ENCODE peak calls at places on chromosomes 7 and 10, in four cellular contexts. F, Q, V and O are unnamed samples.

GRCh38 chr10:95276367-95277200 is 14.2 kb downstream of the PDLIM1 start:
- DNase-seq in V (no peak), Q (no peak), F (no peak), O (no peak)

GRCh38 chr10:121753726-121754476 is 155.7 kb upstream of the FGFR2 start:
- DNase-seq in Q (peak; percentile 35), F (peak; percentile 9), V (no peak), O (no peak)

GRCh38 chr7:113267885-113268284 is 149.5 kb upstream of the SMIM30 start:
- DNase-seq in V (no peak), F (no peak), Q (no peak), O (no peak)

GRCh38 chr7:50304158-50304910 is at the start of gene IKZF1:
- DNase-seq in V (no peak), F (peak; percentile 69), Q (peak; percentile 13), O (peak; percentile 50)

GRCh38 chr7:105924950-105925349 is 38.1 kb upstream of the CDHR3 start:
- DNase-seq in V (no peak), F (no peak), Q (no peak), O (no peak)

GRCh38 chr10:52314822-52315552 is 906 bp downstream of the DKK1 start:
- DNase-seq in F (no peak), Q (peak; percentile 46), V (no peak), O (peak; percentile 21)

GRCh38 chr10:95792874-95793285 is 36.9 kb downstream of the ENTPD1 start:
- DNase-seq in F (no peak), V (no peak), Q (no peak), O (no peak)

GRCh38 chr10:16559236-16559773 is 37.6 kb upstream of the C1QL3 start:
- DNase-seq in V (no peak), F (no peak), Q (no peak), O (no peak)

GRCh38 chr7:155108144-155108901 is 38.2 kb downstream of the HTR5A start:
- DNase-seq in V (no peak), F (no peak), Q (no peak), O (no peak)

GRCh38 chr7:83588602-83589240 is 60.2 kb downstream of the SEMA3E start:
- DNase-seq in V (no peak), Q (no peak), F (no peak), O (no peak)

GRCh38 chr10:71244638-71245419 is 32.5 kb downstream of the UNC5B start:
- DNase-seq in V (no peak), F (no peak), Q (no peak), O (no peak)

GRCh38 chr10:71247804-71248203 is 35.4 kb downstream of the UNC5B start:
- DNase-seq in V (no peak), Q (no peak), F (no peak), O (no peak)

GRCh38 chr10:71245420-71246325 is 33.3 kb downstream of the UNC5B start:
- DNase-seq in V (no peak), Q (no peak), F (no peak), O (no peak)

GRCh38 chr10:71247306-71247705 is 34.9 kb downstream of the UNC5B start:
- DNase-seq in Q (no peak), F (no peak), V (no peak), O (no peak)

DNA sequence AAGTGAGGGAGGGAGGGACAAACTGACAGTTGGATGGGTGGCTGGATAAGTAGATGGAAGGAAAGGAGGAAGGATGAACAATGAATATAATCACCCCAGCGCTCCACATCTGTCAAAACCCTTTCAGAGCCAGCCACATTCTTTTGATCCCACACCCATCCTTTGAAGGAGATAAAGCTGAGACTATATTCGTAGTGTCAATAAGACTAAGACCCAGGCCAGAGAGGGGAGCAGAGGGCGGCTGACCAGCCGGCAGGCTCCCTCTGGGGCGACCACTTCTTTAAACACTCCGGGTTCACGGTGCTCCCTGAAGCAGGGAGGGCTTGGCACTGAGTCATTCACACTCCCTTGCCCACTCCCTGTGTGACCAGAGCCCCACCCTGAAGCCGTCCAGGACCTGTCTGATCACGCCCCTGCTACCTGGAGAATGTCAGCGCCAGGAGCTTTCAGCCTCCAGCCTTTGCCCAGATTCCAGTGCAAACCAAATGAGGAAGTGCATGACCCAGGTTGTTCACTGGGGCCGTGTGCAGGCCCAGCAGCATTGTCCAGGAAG is 34.3 kb downstream of the UNC5B start:
- DNase-seq in V (no peak), Q (no peak), F (peak; percentile 43), O (no peak)
- TF ChIP-seq ELF4 in V (no peak), Q (no peak), F (peak; percentile 18), O (no peak)

DNA sequence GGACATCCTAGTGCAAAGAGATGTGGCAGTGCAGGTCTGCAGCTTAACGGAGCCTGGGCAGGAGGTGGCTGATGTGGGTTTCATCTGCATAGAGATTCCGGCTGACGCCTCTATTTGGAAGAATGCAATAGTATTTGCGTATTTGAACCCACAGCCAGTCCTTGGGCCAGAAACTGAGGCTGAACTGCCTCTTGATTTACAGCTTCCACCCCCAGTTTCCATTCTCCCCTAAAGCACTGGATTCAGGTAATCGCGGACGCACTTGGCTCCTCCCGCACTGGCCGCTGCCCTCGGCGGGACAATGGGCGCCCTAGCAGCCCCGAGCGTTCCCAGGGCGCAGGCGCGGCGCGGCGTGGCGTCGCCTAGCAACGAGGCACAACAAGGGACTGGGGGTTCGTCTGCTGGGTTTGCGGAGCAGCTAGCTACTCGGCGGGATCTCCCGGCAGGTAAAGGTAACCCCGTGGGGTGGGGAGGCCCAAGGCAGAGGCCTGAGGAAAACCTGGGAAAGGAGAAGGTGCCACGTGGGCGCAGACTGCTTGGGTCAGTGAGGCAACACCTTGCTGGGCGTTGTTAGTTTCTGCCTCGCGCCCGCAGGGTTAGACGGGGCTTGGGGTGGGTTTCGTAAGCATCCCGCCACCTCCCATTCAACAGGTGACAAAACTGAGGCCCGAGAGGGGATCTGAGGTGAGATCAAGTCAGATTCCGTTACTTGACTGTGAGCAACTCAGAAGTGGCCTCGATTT is at the start of gene ARMC3:
- DNase-seq in V (peak; percentile 41), Q (peak; percentile 70), F (peak; percentile 61), O (peak; percentile 92)
- TF ChIP-seq ELF4 in V (no peak), Q (no peak), F (no peak), O (no peak)

GRCh38 chr10:101085846-101086245 is 24.1 kb downstream of the KAZALD1 start:
- DNase-seq in Q (no peak), F (no peak), V (no peak), O (no peak)

GRCh38 chr10:101076630-101077029 is 14.8 kb downstream of the KAZALD1 start:
- DNase-seq in Q (no peak), V (no peak), F (no peak), O (no peak)

GRCh38 chr10:101075775-101076174 is 14.0 kb downstream of the KAZALD1 start:
- DNase-seq in F (no peak), Q (no peak), V (no peak), O (no peak)

GRCh38 chr10:101079874-101080273 is 18.1 kb downstream of the KAZALD1 start:
- DNase-seq in F (no peak), Q (no peak), V (no peak), O (no peak)

GRCh38 chr10:101080933-101081546 is 19.3 kb downstream of the KAZALD1 start:
- DNase-seq in F (peak; percentile 39), V (no peak), Q (peak; percentile 49), O (peak; percentile 66)
- TF ChIP-seq ELF4 in F (no peak), V (no peak), Q (no peak), O (no peak)

DNA sequence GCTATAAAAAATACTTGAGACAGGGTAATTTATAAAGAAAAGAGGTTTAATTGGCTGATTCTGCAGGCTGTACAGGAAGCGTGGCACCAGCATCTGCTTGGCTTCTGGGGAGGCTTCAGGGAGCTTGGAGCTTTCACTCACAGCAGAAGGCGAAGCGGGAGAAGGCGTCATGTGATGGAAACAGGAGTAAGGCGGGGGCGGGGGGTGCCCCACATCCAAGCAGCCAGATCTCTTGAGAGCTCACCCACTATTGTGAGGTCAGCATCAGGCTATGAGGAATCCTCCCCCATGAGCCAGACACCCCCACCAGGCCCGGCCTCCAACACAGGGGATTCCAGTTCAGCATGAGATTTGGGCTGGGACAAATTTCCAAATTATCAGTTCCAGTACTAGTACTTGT is 46.2 kb downstream of the WDR37 start:
- DNase-seq in V (no peak), F (no peak), Q (no peak), O (no peak)
- TF ChIP-seq ELF4 in V (no peak), F (no peak), Q (no peak), O (no peak)

GRCh38 chr7:19988860-19989259 is 215.4 kb upstream of the TMEM196 start:
- DNase-seq in F (no peak), Q (no peak), V (no peak), O (no peak)

GRCh38 chr7:19982841-19983835 is 209.7 kb upstream of the TMEM196 start:
- DNase-seq in V (peak; percentile 6), Q (no peak), F (no peak), O (peak; percentile 74)

GRCh38 chr7:19989906-19990305 is 216.5 kb upstream of the TMEM196 start:
- DNase-seq in F (no peak), Q (no peak), V (no peak), O (no peak)

DNA sequence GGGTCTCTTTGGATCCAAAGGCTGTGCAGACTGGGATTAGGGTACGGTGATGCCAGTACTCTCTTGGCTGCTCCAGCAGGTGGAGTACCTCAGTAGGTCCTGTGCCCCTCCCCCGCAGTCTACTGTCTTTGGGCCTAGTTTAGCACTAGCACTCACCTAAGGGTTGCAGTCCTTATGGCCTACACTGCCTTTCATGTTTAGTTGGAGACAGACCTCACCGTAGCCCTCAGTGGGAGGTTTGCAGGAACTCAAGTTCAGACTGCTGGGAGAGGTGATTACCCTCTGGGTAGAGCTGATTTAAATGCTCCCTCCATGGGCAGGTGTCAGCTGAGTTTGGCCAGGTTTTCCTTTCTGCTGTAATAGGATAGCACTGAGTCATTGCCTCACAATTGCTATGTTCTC is 210.8 kb upstream of the TMEM196 start:
- DNase-seq in Q (no peak), F (no peak), V (no peak), O (peak; percentile 50)
- TF ChIP-seq ELF4 in Q (no peak), F (no peak), V (no peak), O (no peak)

GRCh38 chr10:46543379-46544014 is 13.0 kb downstream of the GPRIN2 start:
- DNase-seq in Q (no peak), F (no peak), V (no peak), O (no peak)
- TF ChIP-seq ELF4 in Q (no peak), F (no peak), V (no peak), O (no peak)

GRCh38 chr7:978416-979091 is 3.2 kb upstream of the COX19 start:
- DNase-seq in F (no peak), Q (no peak), V (no peak), O (no peak)
- TF ChIP-seq ELF4 in F (no peak), Q (no peak), V (no peak), O (no peak)

GRCh38 chr7:158816271-158816670 is 13.0 kb downstream of the ESYT2 start:
- DNase-seq in F (no peak), V (no peak), Q (no peak), O (no peak)
- TF ChIP-seq ELF4 in F (no peak), V (no peak), Q (no peak), O (no peak)